ENCODE peak calls at places on chromosome 12, in eight cellular contexts. V is nucleus accumbens, R is Ammon's horn, C is GM13976, J is NCI-H524, W is T-helper 9 cell, X is HAP-1, I is ELR. N is an unnamed sample.

GRCh38 chr12:2544213-2544612 is 250.6 kb upstream of the FKBP4 start:
- DNase-seq in R (no peak), X (no peak), W (no peak), V (no peak), J (no peak), I (no peak), C (no peak), N (no peak)

GRCh38 chr12:54364413-54364812 is at the start of gene GPR84:
- DNase-seq in W (no peak), C (peak), R (no peak), X (no peak), V (no peak), J (no peak), I (no peak), N (no peak)

GRCh38 chr12:121279507-121279915 is 17.0 kb downstream of the CAMKK2 start:
- DNase-seq in X (no peak), J (no peak), I (no peak), W (no peak), V (no peak), C (no peak), R (peak), N (no peak)

GRCh38 chr12:132365226-132365625 is 35.8 kb upstream of the GALNT9 start:
- DNase-seq in V (no peak), R (no peak), C (no peak), X (no peak), J (no peak), W (no peak), I (no peak), N (no peak)

GRCh38 chr12:68403296-68403695 is 71.1 kb upstream of the MDM1 start:
- DNase-seq in V (no peak), R (no peak), C (no peak), I (no peak), J (no peak), W (no peak), X (no peak), N (no peak)

GRCh38 chr12:44523828-44524227 is 352.3 kb downstream of the NELL2 start:
- DNase-seq in W (no peak), X (no peak), J (no peak), I (no peak), R (no peak), V (no peak), C (no peak), N (no peak)

GRCh38 chr12:117968826-117969659 is at the start of gene KSR2:
- DNase-seq in W (peak), R (peak), I (peak), J (peak), C (peak), V (peak), X (peak), N (peak)

GRCh38 chr12:15629761-15630160 is 159.4 kb downstream of the EPS8 start:
- DNase-seq in I (peak), W (no peak), C (no peak), V (no peak), J (no peak), R (no peak), X (no peak), N (no peak)

GRCh38 chr12:109880049-109880931 is at the start of gene GLTP:
- DNase-seq in J (peak), X (peak), C (peak), I (peak), V (peak), R (peak), W (peak), N (peak)

GRCh38 chr12:123573870-123574269 is 10.5 kb upstream of the TMED2 start:
- DNase-seq in C (no peak), R (no peak), I (no peak), V (no peak), J (peak), X (no peak), W (no peak), N (no peak)

GRCh38 chr12:7923241-7924236 is 12.4 kb downstream of the SLC2A3 start:
- DNase-seq in R (no peak), I (no peak), X (no peak), V (no peak), W (no peak), C (no peak), J (no peak), N (no peak)

GRCh38 chr12:69686731-69687130 is 12.4 kb downstream of the BEST3 start:
- DNase-seq in J (no peak), X (no peak), I (no peak), V (no peak), C (no peak), R (no peak), W (no peak), N (no peak)

GRCh38 chr12:125271850-125272249 is 206.6 kb downstream of the AACS start:
- DNase-seq in W (no peak), C (no peak), X (no peak), I (no peak), J (peak), R (no peak), V (no peak), N (no peak)

GRCh38 chr12:110560048-110560447 is 23.1 kb downstream of the PPTC7 start:
- DNase-seq in C (no peak), I (no peak), W (no peak), X (no peak), R (no peak), V (no peak), J (no peak), N (no peak)

N was measured in NT2/D1.